ENCODE peak calls at places on chromosomes 11 and 22, in seven cellular contexts. O is heart left ventricle; W is body of pancreas; Q is CD4-positive, alpha-beta T cell; A is spleen; G is suprapubic skin; L is adrenal gland. F is an unnamed sample. For H3K9me3, the result is how much of the 10 kb centered on the place peaks cover.

GRCh38 chr11:63769719-63770443 is 1.3 kb upstream of the ZFTA start:
- DNase-seq in L (no peak), O (peak), A (no peak), W (peak), G (no peak), Q (no peak), F (no peak)

GRCh38 chr11:57348636-57349323 is 10.6 kb downstream of the P2RX3 start:
- DNase-seq in G (no peak), L (no peak), W (no peak), A (peak), Q (no peak), O (no peak), F (no peak)

GRCh38 chr11:2423157-2424025 is 20.9 kb downstream of the TRPM5 start:
- DNase-seq in W (no peak), Q (no peak), A (no peak), O (no peak), G (no peak), L (no peak), F (no peak)

GRCh38 chr22:42960146-42960509 is 54.8 kb downstream of the PACSIN2 start:
- DNase-seq in G (peak), A (no peak), Q (no peak), O (peak), L (no peak), W (no peak), F (no peak)

GRCh38 chr22:17234144-17234623 is 14.9 kb upstream of the ADA2 start:
- DNase-seq in O (no peak), G (no peak), W (no peak), A (peak), Q (no peak), L (no peak), F (no peak)

GRCh38 chr11:119167933-119168332 is 592 bp upstream of the NLRX1 start:
- DNase-seq in A (no peak), L (no peak), Q (no peak), G (no peak), W (no peak), O (no peak), F (no peak)

GRCh38 chr11:69524291-69524882 is 42.9 kb downstream of the LINC01488 start:
- DNase-seq in W (no peak), A (peak), G (no peak), Q (no peak), O (no peak), L (peak), F (no peak)

GRCh38 chr22:22380098-22381030 is 128.2 kb downstream of the ZNF280B start:
- DNase-seq in W (no peak), G (no peak), O (no peak), Q (no peak), A (peak), L (no peak), F (no peak)

GRCh38 chr11:746289-747175 is 732 bp upstream of the TALDO1 start:
- DNase-seq in O (no peak), Q (no peak), A (peak), W (peak), G (no peak), L (no peak), F (no peak)

DNA sequence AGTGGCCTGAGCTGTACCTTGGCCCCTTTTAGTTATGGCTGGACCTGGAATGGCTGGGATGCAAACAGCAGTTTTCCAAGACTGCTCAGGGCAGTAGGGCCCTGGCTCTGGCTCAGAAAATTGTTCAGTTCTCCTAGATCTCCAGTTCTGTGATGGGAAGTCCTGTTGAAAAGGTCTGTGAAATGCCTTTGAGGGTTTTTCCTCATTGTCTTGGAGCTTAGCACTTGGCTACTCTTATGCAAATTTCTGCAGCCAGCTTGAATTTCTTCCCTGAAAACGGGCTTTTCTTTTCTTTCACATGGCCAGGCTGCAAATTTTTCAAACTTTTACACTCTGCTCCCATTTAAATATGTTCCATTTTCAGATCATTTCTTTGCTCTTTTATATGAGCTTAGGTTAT is 33.2 kb downstream of the OR4A15 start:
- DNase-seq in Q (no peak), A (no peak), G (no peak), L (no peak), W (no peak), O (no peak), F (no peak)
- H3K9me3 ChIP-seq in Q (under half), A (half or more), G (under half), L (under half), W (under half), O (under half), F (under half)

GRCh38 chr22:49492308-49492707 is 335.4 kb downstream of the BRD1 start:
- DNase-seq in O (no peak), W (no peak), Q (no peak), G (no peak), A (no peak), L (no peak), F (no peak)
- H3K9me3 ChIP-seq in O (under half), W (under half), Q (under half), G (under half), A (under half), L (under half), F (half or more)

GRCh38 chr11:91778758-91779157 is 445.9 kb upstream of the FAT3 start:
- DNase-seq in G (no peak), W (no peak), A (no peak), Q (no peak), O (no peak), L (no peak), F (no peak)
- H3K9me3 ChIP-seq in G (under half), W (under half), A (under half), Q (under half), O (under half), L (under half), F (under half)

DNA sequence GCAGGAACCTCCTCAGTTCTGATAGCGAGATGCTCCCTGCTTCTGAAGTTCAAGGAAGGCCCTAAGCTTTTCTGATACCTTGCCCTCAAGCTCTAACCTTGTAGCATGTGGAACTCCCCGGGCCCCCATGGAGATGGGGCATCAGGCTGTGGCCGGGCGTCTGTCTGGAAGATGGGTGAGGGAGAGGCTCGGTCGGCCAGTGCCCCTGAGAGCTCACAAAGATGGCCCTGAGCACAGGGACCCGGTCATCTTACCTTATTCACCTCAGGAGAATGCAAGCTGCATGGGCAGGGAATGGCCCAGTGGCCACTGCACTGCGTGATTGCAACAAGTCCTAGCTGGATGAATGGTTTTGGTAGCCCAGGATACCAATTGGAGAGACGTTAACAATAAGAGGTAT is 830.3 kb downstream of the TBC1D22A start:
- DNase-seq in L (no peak), W (no peak), Q (no peak), A (no peak), G (peak), O (no peak), F (no peak)
- H3K9me3 ChIP-seq in L (under half), W (under half), Q (under half), A (under half), G (under half), O (under half), F (half or more)

F was measured in AG04450.